ENCODE peak calls at places on chromosomes 4 and X, in eight cellular contexts. E is right cardiac atrium, U is cardiac muscle cell, C is aorta, J is sigmoid colon, V is lung, I is upper lobe of right lung, X is psoas muscle. M is an unnamed sample. For H3K4me1, the result is how much of the 10 kb centered on the place peaks cover.

GRCh38 chr4:54908744-54909143 is 216.7 kb downstream of the KDR start:
- DNase-seq in C (no peak), X (no peak), U (no peak), I (no peak), J (no peak), E (no peak), V (no peak), M (no peak)

GRCh38 chr4:18075823-18076433 is 54.4 kb upstream of the LCORL start:
- DNase-seq in E (peak), X (peak), J (no peak), V (no peak), U (no peak), I (no peak), C (peak), M (peak)

GRCh38 chr4:169159614-169160013 is 111.1 kb downstream of the SH3RF1 start:
- DNase-seq in J (no peak), I (no peak), X (no peak), U (peak), V (no peak), C (no peak), E (no peak), M (no peak)

GRCh38 chrX:31178064-31178768 is 106.4 kb upstream of the FTHL17 start:
- DNase-seq in X (no peak), E (no peak), U (no peak), I (no peak), V (no peak), C (no peak), J (no peak), M (no peak)

GRCh38 chr4:111639120-111639519 is 506.1 kb upstream of the FAM241A start:
- DNase-seq in J (no peak), V (no peak), E (no peak), U (peak), I (no peak), C (no peak), X (no peak), M (no peak)

GRCh38 chrX:28158019-28158777 is 176.9 kb upstream of the DCAF8L1 start:
- DNase-seq in U (no peak), I (no peak), C (no peak), X (no peak), J (no peak), E (no peak), V (no peak), M (no peak)

GRCh38 chr4:183468210-183469095 is 24.0 kb downstream of the CDKN2AIP start:
- DNase-seq in E (no peak), X (no peak), C (no peak), U (peak), J (no peak), V (no peak), I (no peak), M (no peak)

GRCh38 chrX:39619182-39620009 is 478.4 kb downstream of the BCOR start:
- DNase-seq in J (no peak), C (no peak), X (no peak), V (peak), I (no peak), E (no peak), U (peak), M (peak)

GRCh38 chr4:88645994-88646393 is 51.6 kb downstream of the NAP1L5 start:
- DNase-seq in C (no peak), U (no peak), E (no peak), V (no peak), X (no peak), I (no peak), J (no peak), M (no peak)

GRCh38 chrX:101550362-101550761 is at the start of gene ARMCX1:
- DNase-seq in C (peak), V (peak), X (peak), I (peak), E (peak), U (peak), J (peak), M (peak)

GRCh38 chrX:68627986-68628385 is 19.5 kb upstream of the STARD8 start:
- DNase-seq in U (no peak), V (no peak), I (no peak), J (no peak), E (no peak), X (no peak), C (no peak), M (no peak)

GRCh38 chr4:107862658-107863057 is 37.9 kb downstream of the SGMS2 start:
- DNase-seq in E (no peak), J (no peak), C (no peak), I (no peak), U (peak), V (peak), X (no peak), M (no peak)

GRCh38 chr4:144594471-144594986 is 51.4 kb upstream of the HHIP start:
- DNase-seq in C (no peak), I (no peak), U (no peak), J (no peak), X (no peak), V (no peak), E (no peak), M (no peak)

GRCh38 chr4:38860788-38861424 is 4.3 kb upstream of the TLR6 start:
- DNase-seq in J (no peak), V (peak), E (no peak), X (no peak), I (no peak), C (no peak), U (peak), M (peak)

GRCh38 chr4:104393649-104394048 is 101.0 kb downstream of the CXXC4 start:
- DNase-seq in C (no peak), V (no peak), E (no peak), J (no peak), I (no peak), U (no peak), X (no peak), M (no peak)

GRCh38 chrX:129731228-129731627 is 7.6 kb upstream of the XPNPEP2 start:
- DNase-seq in I (no peak), E (no peak), X (no peak), C (no peak), V (no peak), J (no peak), U (no peak), M (no peak)

GRCh38 chrX:23699636-23700194 is 32.4 kb downstream of the PRDX4 start:
- DNase-seq in U (peak), V (peak), E (peak), C (no peak), J (no peak), I (no peak), X (no peak), M (peak)

GRCh38 chr4:84218002-84218401 is 281.1 kb downstream of the NKX6-1 start:
- DNase-seq in J (no peak), V (no peak), E (no peak), I (no peak), C (no peak), X (no peak), U (no peak), M (no peak)

GRCh38 chrX:31524182-31524581 is 452.3 kb upstream of the FTHL17 start:
- DNase-seq in I (no peak), V (no peak), J (no peak), U (peak), E (no peak), X (no peak), C (no peak), M (no peak)

GRCh38 chrX:19735244-19735643 is 152.2 kb downstream of the SH3KBP1 start:
- DNase-seq in C (no peak), U (no peak), J (no peak), X (no peak), I (no peak), E (no peak), V (no peak), M (no peak)

GRCh38 chrX:148020329-148020728 is 39.2 kb downstream of the FMR1NB start:
- DNase-seq in J (no peak), I (no peak), C (no peak), X (no peak), E (no peak), V (no peak), U (no peak), M (no peak)

GRCh38 chr4:157012781-157013180 is 41.2 kb upstream of the PDGFC start:
- DNase-seq in C (no peak), E (no peak), J (no peak), U (peak), V (no peak), X (no peak), I (no peak), M (no peak)

GRCh38 chr4:91454111-91454510 is 849.7 kb upstream of the GRID2 start:
- DNase-seq in V (no peak), C (no peak), I (no peak), U (no peak), X (no peak), E (no peak), J (no peak), M (no peak)

GRCh38 chrX:47145408-47146120 is 543 bp downstream of the RBM10 start:
- DNase-seq in U (no peak), X (no peak), E (no peak), J (peak), I (no peak), V (no peak), C (no peak), M (peak)

GRCh38 chr4:16844796-16845586 is 53.5 kb downstream of the LDB2 start:
- DNase-seq in E (no peak), C (no peak), V (no peak), I (no peak), J (no peak), U (peak), X (no peak), M (no peak)

GRCh38 chr4:117700111-117700892 is 334.0 kb upstream of the NDST3 start:
- DNase-seq in I (no peak), X (no peak), J (no peak), C (no peak), E (no peak), V (no peak), U (no peak), M (no peak)

GRCh38 chr4:119130365-119131065 is 5.1 kb upstream of the MYOZ2 start:
- DNase-seq in X (no peak), V (no peak), J (no peak), U (peak), E (no peak), C (no peak), I (no peak), M (no peak)

GRCh38 chr4:168748807-168749206 is 252.0 kb downstream of the PALLD start:
- DNase-seq in E (no peak), X (no peak), J (no peak), U (no peak), V (no peak), C (no peak), I (no peak), M (no peak)

GRCh38 chr4:118289794-118290193 is 63.0 kb downstream of the PRSS12 start:
- DNase-seq in V (no peak), U (no peak), I (no peak), X (no peak), E (no peak), J (no peak), C (no peak), M (no peak)

GRCh38 chrX:111823068-111823467 is 52.9 kb upstream of the TRPC5OS start:
- DNase-seq in X (no peak), I (no peak), E (no peak), C (no peak), U (no peak), J (no peak), V (no peak), M (peak)

DNA sequence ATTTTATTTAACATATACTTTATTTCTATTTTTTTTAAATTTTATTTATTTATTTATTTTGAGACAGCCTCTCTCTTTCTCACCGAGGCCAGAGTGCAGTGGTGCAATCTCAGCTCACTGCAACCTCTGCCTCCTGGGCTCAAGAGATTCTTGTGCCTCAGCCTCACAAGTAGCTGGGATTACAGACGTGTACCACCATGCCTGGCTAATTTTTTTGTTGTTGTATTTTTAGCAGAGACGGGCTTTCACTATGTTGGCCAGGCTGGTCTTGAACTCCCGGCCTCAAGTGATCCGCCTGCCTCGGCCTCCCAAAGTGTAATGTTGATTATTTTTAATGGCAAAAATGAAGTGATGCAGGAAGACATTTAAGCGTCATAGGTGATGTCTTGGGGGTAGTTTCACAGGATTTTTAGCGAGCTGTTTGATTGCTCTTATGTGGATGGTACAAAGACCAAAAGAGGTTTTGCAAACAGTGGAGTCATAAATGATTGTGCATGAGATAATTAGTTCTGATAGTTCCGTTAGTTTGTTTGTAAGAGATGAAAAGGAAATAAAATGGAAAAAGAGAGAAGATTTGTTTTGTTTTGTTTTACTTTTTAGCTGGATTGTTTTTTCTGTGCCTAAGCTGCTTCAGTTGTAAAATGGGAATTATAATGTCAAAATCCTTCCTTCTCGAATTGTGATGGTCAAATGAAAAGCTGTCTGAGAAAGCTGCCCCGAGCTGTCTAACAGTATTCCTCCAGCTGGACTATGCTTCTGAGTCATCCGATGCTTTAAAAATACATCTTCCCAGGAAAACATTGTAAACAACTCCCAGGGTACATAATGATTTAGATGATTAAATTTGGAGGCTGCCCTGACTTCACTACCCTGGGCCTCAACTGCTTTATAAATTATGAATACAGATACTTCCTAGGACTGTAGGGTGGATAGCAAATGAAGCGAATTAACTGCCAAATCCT is 14.7 kb downstream of the RHOH start:
- DNase-seq in J (no peak), U (no peak), C (no peak), I (no peak), E (no peak), X (no peak), V (no peak), M (no peak)
- H3K4me1 ChIP-seq in J (under half), U (under half), C (under half), I (under half), E (under half), X (under half), V (under half), M (under half)

DNA sequence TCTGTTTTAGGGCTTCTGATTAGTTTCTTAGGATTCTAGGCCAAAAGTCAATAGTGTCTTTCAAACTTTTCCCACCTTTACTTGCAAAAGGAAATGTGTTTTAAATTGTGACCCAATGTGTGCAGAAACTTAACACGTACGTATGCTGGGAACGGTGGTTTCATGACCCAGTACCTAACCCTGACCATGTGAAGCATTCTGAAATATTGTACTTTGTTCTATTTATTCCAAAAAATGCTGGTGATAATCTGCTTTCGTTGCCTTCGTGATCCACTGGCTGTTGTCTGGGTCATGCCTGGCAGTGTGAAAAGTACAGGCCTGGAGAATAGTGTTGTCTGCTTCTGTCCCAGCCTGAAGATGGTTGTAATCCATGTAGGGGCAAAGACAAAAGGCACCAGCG is 26.7 kb upstream of the TADA2B start:
- DNase-seq in C (peak), J (no peak), I (no peak), V (no peak), U (no peak), E (no peak), X (no peak), M (no peak)
- H3K4me1 ChIP-seq in C (under half), J (under half), I (under half), V (under half), U (under half), E (under half), X (under half), M (under half)

DNA sequence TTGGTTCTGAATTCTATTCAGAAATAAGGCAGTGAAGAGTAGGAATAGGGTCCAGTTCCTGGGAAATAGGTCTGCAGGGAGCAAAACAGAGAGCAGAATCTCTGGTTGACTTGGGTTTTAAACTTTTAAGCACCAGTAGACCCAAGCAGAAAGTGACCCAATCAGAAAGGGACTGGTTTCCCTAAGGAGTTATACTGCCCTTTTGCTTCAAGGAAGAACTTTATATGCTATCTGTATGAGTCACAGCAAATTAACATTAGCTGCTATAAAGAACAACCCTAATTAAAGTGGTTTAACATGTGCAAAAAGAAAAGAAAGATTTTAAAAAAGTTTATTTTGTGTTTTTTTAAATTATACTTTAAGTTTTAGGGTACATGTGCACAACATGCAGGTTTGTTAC is 263.6 kb upstream of the EMCN start:
- DNase-seq in X (no peak), J (no peak), I (no peak), E (no peak), V (no peak), U (no peak), C (no peak), M (no peak)
- H3K4me1 ChIP-seq in X (under half), J (under half), I (under half), E (under half), V (under half), U (under half), C (under half), M (under half)

DNA sequence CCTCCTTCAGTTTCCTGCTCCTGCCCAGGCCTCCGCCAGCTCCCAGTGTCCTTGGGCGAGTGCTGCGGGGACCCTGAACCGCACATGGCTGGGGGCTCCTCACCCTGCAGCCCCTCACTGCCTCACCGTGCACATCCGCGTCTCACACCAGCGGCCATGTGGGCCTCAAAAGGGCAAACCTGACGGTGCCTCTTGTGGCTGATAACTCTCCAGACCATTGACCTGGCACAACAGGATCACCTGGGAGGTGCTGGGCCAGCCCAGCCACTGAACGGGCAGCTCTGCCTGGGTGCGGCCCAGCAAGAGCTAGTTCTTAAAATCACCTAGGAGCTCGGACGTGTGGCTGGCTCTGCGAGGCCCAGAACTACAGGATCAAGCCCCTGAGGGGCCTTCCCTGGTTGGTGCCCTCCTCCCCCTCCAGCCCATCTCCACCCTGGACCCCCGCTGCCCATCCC is 4.1 kb upstream of the S100P start:
- DNase-seq in U (no peak), E (no peak), J (no peak), V (no peak), C (no peak), X (no peak), I (no peak), M (no peak)
- H3K4me1 ChIP-seq in U (under half), E (under half), J (under half), V (under half), C (under half), X (under half), I (under half), M (under half)

GRCh38 chrX:13102636-13103035 is 58.2 kb upstream of the FAM9C start:
- DNase-seq in V (no peak), C (no peak), E (no peak), I (no peak), U (peak), X (no peak), J (no peak), M (no peak)

GRCh38 chrX:13094780-13095425 is 50.5 kb upstream of the FAM9C start:
- DNase-seq in U (peak), X (no peak), I (no peak), C (no peak), E (no peak), V (no peak), J (no peak), M (no peak)

GRCh38 chrX:13103111-13103913 is 58.9 kb upstream of the FAM9C start:
- DNase-seq in V (no peak), I (no peak), U (no peak), C (no peak), J (no peak), E (no peak), X (no peak), M (no peak)

GRCh38 chrX:13101439-13102139 is 57.2 kb upstream of the FAM9C start:
- DNase-seq in X (peak), J (peak), E (peak), U (peak), V (peak), C (peak), I (peak), M (no peak)

DNA sequence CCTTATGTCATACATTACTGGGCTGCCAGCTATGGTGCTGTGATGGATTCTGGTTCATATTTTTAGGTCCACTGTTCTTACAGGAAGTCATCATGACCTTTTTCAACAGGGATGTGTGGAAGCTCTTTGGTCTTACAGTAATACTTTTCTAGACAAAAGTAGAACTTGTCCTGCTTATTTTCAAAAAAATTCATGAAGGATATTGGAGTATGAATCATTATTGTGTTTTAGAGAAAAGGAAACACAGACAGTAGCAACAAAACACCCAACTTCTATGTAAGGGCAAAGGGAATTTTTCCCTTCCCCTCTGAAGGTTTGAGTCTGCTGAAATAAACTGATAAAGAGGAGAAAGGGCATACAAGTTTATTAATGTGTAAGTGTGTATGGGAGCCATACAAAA is 54.7 kb upstream of the FAM9C start:
- DNase-seq in J (no peak), X (no peak), V (no peak), C (no peak), U (peak), I (no peak), E (no peak), M (no peak)
- H3K4me1 ChIP-seq in J (under half), X (under half), V (under half), C (under half), U (under half), I (under half), E (under half), M (under half)

GRCh38 chr4:158825443-158826036 is 56.7 kb downstream of the FNIP2 start:
- DNase-seq in J (no peak), V (no peak), C (no peak), X (no peak), I (no peak), U (no peak), E (no peak), M (no peak)

GRCh38 chr4:158824425-158825274 is 55.8 kb downstream of the FNIP2 start:
- DNase-seq in C (no peak), E (peak), I (no peak), V (no peak), U (peak), X (peak), J (no peak), M (peak)

GRCh38 chr4:158826057-158826456 is 57.2 kb downstream of the FNIP2 start:
- DNase-seq in I (no peak), J (no peak), V (no peak), U (no peak), X (no peak), E (no peak), C (no peak), M (no peak)

GRCh38 chr4:158827475-158828085 is 58.8 kb downstream of the FNIP2 start:
- DNase-seq in E (peak), C (no peak), X (no peak), J (no peak), V (peak), U (no peak), I (no peak), M (no peak)

GRCh38 chr4:158826882-158827281 is 58.1 kb downstream of the FNIP2 start:
- DNase-seq in C (no peak), I (no peak), U (no peak), E (no peak), V (peak), X (no peak), J (no peak), M (no peak)
- H3K4me1 ChIP-seq in C (under half), I (half or more), U (half or more), E (under half), V (under half), X (under half), J (under half), M (under half)

M was measured in BE2C.